ENCODE peak calls at places on chromosomes 7 and 10, in four cellular contexts. H is MCF 10A, E is left ventricle myocardium inferior, N is Calu3. Z is an unnamed sample.

GRCh38 chr7:86006909-86007308 is 636.8 kb upstream of the GRM3 start:
- DNase-seq in H (no peak), E (no peak), N (no peak), Z (no peak)

GRCh38 chr10:7243873-7244272 is 167.0 kb downstream of the SFMBT2 start:
- DNase-seq in N (no peak), E (no peak), H (no peak), Z (peak)

GRCh38 chr7:151520419-151521229 is 929 bp upstream of the RHEB start:
- DNase-seq in N (peak), E (peak), H (no peak), Z (peak)

GRCh38 chr7:136709876-136710275 is 158.6 kb upstream of the CHRM2 start:
- DNase-seq in E (no peak), N (no peak), H (no peak), Z (no peak)

GRCh38 chr7:102450242-102450641 is 14.4 kb downstream of the ALKBH4 start:
- DNase-seq in N (peak), H (peak), E (no peak), Z (no peak)

GRCh38 chr7:101781384-101781783 is 36.0 kb upstream of the CUX1 start:
- DNase-seq in H (no peak), N (no peak), E (no peak), Z (no peak)

GRCh38 chr10:34131152-34131551 is 683.9 kb downstream of the PARD3 start:
- DNase-seq in N (no peak), E (no peak), H (no peak), Z (no peak)

GRCh38 chr10:106705576-106706526 is 458.7 kb downstream of the SORCS1 start:
- DNase-seq in N (peak), E (peak), H (peak), Z (peak)

GRCh38 chr10:132165416-132165980 is 21.2 kb upstream of the DPYSL4 start:
- DNase-seq in N (no peak), E (no peak), H (no peak), Z (no peak)

GRCh38 chr10:80280071-80280800 is 9.2 kb downstream of the MAT1A start:
- DNase-seq in N (no peak), H (no peak), E (no peak), Z (no peak)

GRCh38 chr7:32941996-32942782 is 15.1 kb upstream of the FKBP9 start:
- DNase-seq in E (peak), H (peak), N (peak), Z (peak)

GRCh38 chr7:30713397-30713796 is 31.1 kb upstream of the CRHR2 start:
- DNase-seq in H (peak), E (no peak), N (no peak), Z (no peak)

GRCh38 chr10:49649294-49649693 is 30.2 kb upstream of the C10orf53 start:
- DNase-seq in N (no peak), H (no peak), E (no peak), Z (no peak)

GRCh38 chr10:28676297-28676967 is 889 bp upstream of the BAMBI start:
- DNase-seq in E (peak), N (no peak), H (no peak), Z (no peak)

GRCh38 chr7:157548691-157549265 is 212.0 kb downstream of the DNAJB6 start:
- DNase-seq in N (no peak), E (no peak), H (no peak), Z (no peak)

GRCh38 chr7:112692333-112692732 is 97.9 kb downstream of the TMEM168 start:
- DNase-seq in N (no peak), E (no peak), H (no peak), Z (no peak)

GRCh38 chr10:36089790-36090391 is 447.8 kb upstream of the FZD8 start:
- DNase-seq in H (no peak), E (no peak), N (no peak), Z (no peak)

GRCh38 chr7:123067814-123068213 is 72.3 kb upstream of the TAS2R16 start:
- DNase-seq in E (no peak), N (no peak), H (no peak), Z (no peak)

GRCh38 chr10:107767185-107767584 is 602.7 kb upstream of the SORCS1 start:
- DNase-seq in H (no peak), N (no peak), E (no peak), Z (no peak)

GRCh38 chr10:78925800-78926319 is 142.9 kb upstream of the ZMIZ1 start:
- DNase-seq in H (peak), N (peak), E (no peak), Z (no peak)

GRCh38 chr10:15684768-15685167 is 35.0 kb downstream of the ITGA8 start:
- DNase-seq in E (no peak), N (no peak), H (no peak), Z (no peak)

GRCh38 chr10:77350711-77351119 is 286.9 kb downstream of the KCNMA1 start:
- DNase-seq in E (no peak), H (peak), N (peak), Z (no peak)

GRCh38 chr10:129912161-129912917 is 51.7 kb downstream of the EBF3 start:
- DNase-seq in E (no peak), N (no peak), H (no peak), Z (no peak)

GRCh38 chr7:155277385-155277994 is 20.2 kb upstream of the INSIG1 start:
- DNase-seq in H (no peak), E (no peak), N (no peak), Z (no peak)

GRCh38 chr10:38027992-38028391 is 17.5 kb downstream of the ZNF33A start:
- DNase-seq in E (no peak), H (no peak), N (no peak), Z (no peak)

GRCh38 chr10:103451091-103451801 is 924 bp downstream of the CALHM2 start:
- DNase-seq in N (peak), E (peak), H (peak), Z (peak)

GRCh38 chr7:40200791-40201190 is 66.0 kb downstream of the SUGCT start:
- DNase-seq in N (no peak), H (no peak), E (no peak), Z (no peak)

GRCh38 chr7:155456772-155457543 is 971 bp upstream of the EN2 start:
- DNase-seq in H (no peak), E (peak), N (peak), Z (no peak)

GRCh38 chr10:24826022-24826421 is 102.3 kb upstream of the ARHGAP21 start:
- DNase-seq in E (no peak), H (peak), N (no peak), Z (no peak)

GRCh38 chr7:56079450-56080185 is 13.1 kb downstream of the PHKG1 start:
- DNase-seq in N (no peak), H (no peak), E (peak), Z (no peak)

DNA sequence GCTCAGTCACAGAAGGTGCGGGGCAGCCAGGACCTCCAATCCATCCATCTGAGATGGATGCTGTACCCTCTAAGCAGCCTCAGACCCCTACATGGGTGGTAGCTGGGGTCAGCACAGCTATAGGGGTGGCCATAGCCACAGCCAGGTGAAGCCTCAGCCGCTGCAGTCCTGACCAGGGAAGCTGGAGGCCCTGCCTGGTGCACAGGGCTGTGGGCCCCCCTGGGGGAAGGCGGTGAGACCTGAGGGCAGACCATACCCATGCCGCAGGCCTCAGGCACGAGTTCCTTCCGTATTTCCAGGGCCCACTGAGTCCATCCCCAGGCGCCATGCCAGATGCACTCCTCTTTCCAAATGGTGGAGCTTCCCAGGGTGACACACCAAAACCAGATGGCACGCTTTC is 96.6 kb upstream of the KDM7A start:
- DNase-seq in H (no peak), N (no peak), E (no peak), Z (no peak)
- TF ChIP-seq CTCF in H (no peak), N (no peak), E (no peak), Z (no peak)

DNA sequence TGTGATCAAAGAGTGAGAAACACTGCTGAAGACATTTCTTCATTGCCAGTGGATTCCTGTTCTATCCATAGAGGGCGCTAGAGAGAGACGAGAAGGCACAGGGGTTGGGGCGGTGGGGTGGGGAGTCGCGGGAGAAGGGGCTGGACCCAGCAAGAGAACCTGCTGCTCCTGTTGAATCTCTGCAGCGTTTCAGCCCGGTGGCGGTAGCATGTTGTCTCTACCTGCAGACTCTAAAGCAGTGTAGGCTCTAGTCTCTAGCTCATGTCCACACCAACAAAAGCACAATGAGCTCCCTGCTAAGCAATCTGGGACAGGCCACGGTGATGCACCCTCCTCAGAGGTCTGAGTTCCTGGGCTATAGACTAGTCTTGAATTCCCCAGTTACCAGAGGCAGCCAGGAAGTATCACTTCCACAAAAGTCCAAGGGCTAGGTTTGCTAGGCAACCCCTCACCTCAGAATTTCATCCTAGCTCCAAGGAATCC is 167.7 kb downstream of the DGKB start:
- DNase-seq in E (no peak), H (peak), N (no peak), Z (no peak)
- TF ChIP-seq CTCF in E (peak), H (peak), N (no peak), Z (no peak)

DNA sequence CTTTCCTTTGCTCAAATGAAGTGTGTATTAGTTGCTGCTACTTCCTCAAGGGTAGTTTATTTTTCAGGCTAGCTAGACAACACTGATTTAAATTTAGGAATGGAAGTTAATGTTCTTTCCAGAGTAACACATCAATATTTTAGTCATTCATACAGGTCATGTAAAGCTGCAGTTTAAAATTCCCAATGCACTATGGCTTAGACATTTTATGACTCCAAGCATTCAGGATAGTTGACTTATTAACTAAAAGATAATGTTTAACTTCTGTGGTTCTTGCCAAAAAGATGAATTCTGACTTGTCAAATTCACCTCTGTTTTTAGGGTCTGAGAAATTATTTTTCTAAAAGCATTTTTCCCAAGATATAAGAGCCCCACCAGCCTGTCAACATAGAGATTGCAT is 131.9 kb downstream of the TFPI2 start:
- DNase-seq in N (no peak), H (no peak), E (no peak), Z (no peak)
- TF ChIP-seq CTCF in N (no peak), H (no peak), E (no peak), Z (no peak)

GRCh38 chr7:50416509-50417299 is 33.4 kb downstream of the FIGNL1 start:
- DNase-seq in N (no peak), E (no peak), H (no peak), Z (no peak)
- TF ChIP-seq CTCF in N (no peak), E (no peak), H (no peak), Z (no peak)

DNA sequence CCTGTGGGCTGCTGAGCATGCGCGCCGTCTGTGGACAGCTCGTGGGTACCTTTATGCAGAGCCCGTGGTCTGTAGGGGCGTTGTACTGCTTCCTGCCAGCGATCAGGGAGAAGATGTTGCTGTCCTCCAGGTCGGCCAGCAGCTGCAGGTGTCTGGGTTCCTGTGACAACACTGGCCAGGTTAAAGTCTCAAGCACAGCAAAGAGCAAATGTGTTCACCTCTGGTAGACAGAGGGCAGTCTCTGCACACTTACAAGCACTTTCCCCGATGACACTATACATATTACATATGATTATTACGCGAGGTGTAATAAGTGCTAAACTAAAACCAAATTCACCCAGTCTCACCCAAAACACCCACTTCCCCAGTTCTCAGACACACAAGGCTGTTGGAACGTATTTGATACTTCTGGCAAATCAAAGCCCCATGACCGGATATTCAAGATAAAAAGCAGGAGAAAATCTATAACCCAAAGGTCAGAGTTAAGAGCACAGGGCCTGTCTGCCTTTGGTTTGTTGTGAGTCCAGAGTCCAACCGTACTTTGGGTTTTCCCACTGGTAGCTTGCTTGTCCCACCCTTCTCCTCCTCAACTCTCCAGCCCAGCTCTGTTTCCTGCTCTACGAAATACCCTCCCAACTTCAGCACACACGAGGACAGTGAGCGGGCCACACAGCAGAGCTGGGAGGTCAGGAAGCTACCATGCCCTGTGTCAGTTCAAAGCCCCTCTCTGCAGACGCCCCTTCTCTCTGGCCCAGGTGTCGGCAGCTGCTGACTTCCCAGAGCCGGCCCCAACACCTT is 49.7 kb upstream of the DDC start:
- DNase-seq in H (no peak), N (no peak), E (no peak), Z (no peak)
- TF ChIP-seq CTCF in H (no peak), N (peak), E (peak), Z (peak)

GRCh38 chr7:22292519-22292918 is 64.4 kb downstream of the RAPGEF5 start:
- DNase-seq in H (no peak), E (no peak), N (no peak), Z (no peak)

GRCh38 chr7:22296916-22297315 is 60.0 kb downstream of the RAPGEF5 start:
- DNase-seq in N (no peak), E (no peak), H (no peak), Z (no peak)

GRCh38 chr7:22295402-22296264 is 61.3 kb downstream of the RAPGEF5 start:
- DNase-seq in H (peak), N (no peak), E (no peak), Z (no peak)

GRCh38 chr7:22291979-22292378 is 65.0 kb downstream of the RAPGEF5 start:
- DNase-seq in N (no peak), E (no peak), H (no peak), Z (no peak)

GRCh38 chr7:22296265-22296566 is 60.7 kb downstream of the RAPGEF5 start:
- DNase-seq in E (no peak), H (no peak), N (no peak), Z (no peak)
- TF ChIP-seq CTCF in E (no peak), H (no peak), N (no peak), Z (no peak)

DNA sequence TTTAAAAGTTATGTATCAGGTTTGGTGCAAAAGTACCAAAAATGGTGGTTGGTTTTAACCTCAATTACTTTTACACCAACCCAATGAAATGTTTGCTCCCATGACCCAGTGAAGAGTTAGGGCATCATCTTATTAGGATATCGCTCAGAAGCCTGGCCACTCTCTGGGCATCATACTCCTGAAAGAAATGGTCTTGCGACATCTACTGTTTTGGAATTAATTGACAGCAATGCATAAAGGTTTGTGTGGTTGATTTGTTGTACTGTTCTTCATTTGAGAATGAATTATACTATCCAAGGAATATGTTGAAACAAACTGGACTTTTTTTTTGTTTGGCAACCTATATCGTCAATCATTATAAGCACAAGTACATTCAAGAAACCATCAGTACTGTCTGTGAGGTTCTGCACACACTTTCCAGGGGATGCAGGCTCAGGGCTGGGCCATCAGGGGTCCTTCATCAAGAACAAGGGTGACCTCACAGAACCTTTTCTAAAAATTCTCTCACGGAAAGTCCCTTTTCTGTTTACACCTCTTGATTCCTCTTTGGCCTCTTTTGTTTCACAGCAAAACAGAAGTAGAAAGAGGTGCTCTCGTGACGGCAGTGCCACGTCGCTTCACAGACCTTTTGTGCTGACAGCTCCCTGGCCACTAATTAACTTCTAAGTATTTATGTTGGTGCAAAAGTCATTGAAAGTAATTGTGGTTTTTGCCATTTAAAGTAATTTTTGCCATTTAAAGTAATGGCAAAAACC is 117.2 kb upstream of the KLF6 start:
- DNase-seq in H (no peak), N (peak), E (peak), Z (no peak)
- TF ChIP-seq CTCF in H (no peak), N (no peak), E (no peak), Z (no peak)

DNA sequence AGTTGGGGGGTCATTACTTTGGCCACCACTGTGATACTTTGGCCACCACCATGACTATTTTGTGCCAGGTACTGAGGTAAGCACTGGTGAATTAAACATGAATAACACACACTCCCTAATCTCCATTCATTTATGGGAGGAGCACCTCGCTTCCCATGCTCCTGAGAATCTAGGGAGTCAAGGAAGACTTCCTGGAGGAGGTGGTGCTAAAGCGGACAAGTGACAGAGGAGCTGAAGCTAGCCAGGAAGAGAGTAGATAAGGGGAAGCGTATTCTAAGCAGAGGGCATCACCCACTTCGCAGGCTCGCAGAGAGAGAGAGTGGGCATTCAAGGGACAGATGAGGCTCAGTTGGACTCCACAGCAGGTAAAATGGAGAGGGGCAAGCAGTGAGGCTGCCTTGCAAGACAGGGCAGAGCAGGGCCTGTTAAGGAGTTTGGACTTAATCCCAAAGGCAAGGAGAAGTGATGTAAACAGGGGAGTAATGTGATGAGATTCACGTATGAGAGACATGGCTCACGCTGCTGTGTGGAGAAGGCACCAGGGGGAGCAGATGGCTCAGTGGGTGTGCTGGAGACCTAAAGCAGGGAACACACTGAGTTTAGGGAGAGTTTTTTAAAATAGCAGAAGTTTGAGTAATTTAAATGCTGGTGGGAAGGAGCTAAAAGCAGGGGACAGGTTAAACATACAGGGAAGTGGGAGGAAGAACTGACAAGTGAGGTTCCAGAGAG is 21.3 kb upstream of the TMEM248 start:
- DNase-seq in H (no peak), N (no peak), E (no peak), Z (no peak)
- TF ChIP-seq CTCF in H (no peak), N (no peak), E (no peak), Z (no peak)

Z was measured in natural killer cell.